ENCODE peak calls at places on chromosome X, in five cellular contexts. N, Y, B, X and I are unnamed samples.

GRCh38 chrX:46407036-46407752 is 138.0 kb downstream of the ZNF674 start:
- DNase-seq in X (no peak), N (no peak), Y (no peak), B (no peak), I (no peak)

GRCh38 chrX:151763711-151764110 is 29.2 kb downstream of the CNGA2 start:
- DNase-seq in N (no peak), Y (no peak), B (no peak), X (no peak), I (no peak)

GRCh38 chrX:38817004-38817703 is 15.9 kb downstream of the MID1IP1 start:
- DNase-seq in B (no peak), X (no peak), Y (no peak), N (peak), I (peak)

GRCh38 chrX:16300831-16301230 is 133.6 kb downstream of the MAGEB17 start:
- DNase-seq in X (no peak), B (no peak), N (no peak), Y (no peak), I (no peak)

GRCh38 chrX:20515841-20516461 is 249.2 kb upstream of the RPS6KA3 start:
- DNase-seq in B (peak), X (no peak), Y (peak), N (peak), I (no peak)

GRCh38 chrX:42680651-42681050 is 97.3 kb downstream of the PPP1R2C start:
- DNase-seq in B (no peak), Y (no peak), N (no peak), X (peak), I (peak)

GRCh38 chrX:72100824-72101351 is 30.8 kb downstream of the RTL5 start:
- DNase-seq in N (no peak), Y (no peak), B (no peak), X (no peak), I (no peak)

GRCh38 chrX:150200820-150201287 is 162.3 kb upstream of the MAMLD1 start:
- DNase-seq in X (no peak), N (peak), B (peak), Y (peak), I (no peak)

GRCh38 chrX:56232221-56233082 is at the start of gene KLF8:
- DNase-seq in B (peak), X (peak), Y (peak), N (no peak), I (peak)

GRCh38 chrX:25156323-25156722 is 140.6 kb upstream of the ARX start:
- DNase-seq in Y (no peak), X (no peak), N (peak), B (no peak), I (no peak)

GRCh38 chrX:40097492-40098263 is at the start of gene BCOR:
- DNase-seq in N (peak), Y (peak), B (no peak), X (peak), I (peak)

GRCh38 chrX:13717697-13718483 is 16.5 kb downstream of the TRAPPC2 start:
- DNase-seq in B (no peak), Y (no peak), N (no peak), X (no peak), I (no peak)

GRCh38 chrX:18899796-18900380 is 84.0 kb downstream of the PHKA2 start:
- DNase-seq in N (no peak), X (peak), Y (no peak), B (no peak), I (peak)

GRCh38 chrX:39813631-39814246 is 284.0 kb downstream of the BCOR start:
- DNase-seq in Y (peak), X (no peak), N (peak), B (no peak), I (no peak)

GRCh38 chrX:39729834-39730670 is 367.7 kb downstream of the BCOR start:
- DNase-seq in N (no peak), X (peak), B (no peak), Y (no peak), I (peak)

GRCh38 chrX:55484948-55485347 is 4.7 kb downstream of the USP51 start:
- DNase-seq in X (no peak), Y (no peak), N (no peak), B (no peak), I (no peak)

GRCh38 chrX:69133561-69134542 is 31.4 kb downstream of the PJA1 start:
- DNase-seq in Y (peak), B (peak), N (peak), X (peak), I (peak)

GRCh38 chrX:2696698-2697215 is 5.7 kb downstream of the CD99 start:
- DNase-seq in N (peak), B (no peak), Y (peak), X (no peak), I (no peak)

GRCh38 chrX:148867596-148867995 is 367.2 kb downstream of the AFF2 start:
- DNase-seq in X (no peak), B (no peak), Y (peak), N (no peak), I (no peak)

GRCh38 chrX:149513713-149514427 is 8.8 kb upstream of the IDS start:
- DNase-seq in N (peak), B (no peak), X (no peak), Y (no peak), I (no peak)

GRCh38 chrX:74178536-74178935 is 125.4 kb upstream of the ZCCHC13 start:
- DNase-seq in B (no peak), X (peak), N (no peak), Y (no peak), I (peak)

GRCh38 chrX:41722816-41723215 is 1.2 kb upstream of the GPR82 start:
- DNase-seq in N (no peak), X (no peak), Y (no peak), B (no peak), I (no peak)

GRCh38 chrX:53449632-53450031 is 15.5 kb upstream of the HSD17B10 start:
- DNase-seq in X (no peak), B (no peak), Y (peak), N (no peak), I (no peak)
- TF ChIP-seq EZH2 in X (no peak), B (no peak), Y (no peak), N (no peak), I (no peak)

DNA sequence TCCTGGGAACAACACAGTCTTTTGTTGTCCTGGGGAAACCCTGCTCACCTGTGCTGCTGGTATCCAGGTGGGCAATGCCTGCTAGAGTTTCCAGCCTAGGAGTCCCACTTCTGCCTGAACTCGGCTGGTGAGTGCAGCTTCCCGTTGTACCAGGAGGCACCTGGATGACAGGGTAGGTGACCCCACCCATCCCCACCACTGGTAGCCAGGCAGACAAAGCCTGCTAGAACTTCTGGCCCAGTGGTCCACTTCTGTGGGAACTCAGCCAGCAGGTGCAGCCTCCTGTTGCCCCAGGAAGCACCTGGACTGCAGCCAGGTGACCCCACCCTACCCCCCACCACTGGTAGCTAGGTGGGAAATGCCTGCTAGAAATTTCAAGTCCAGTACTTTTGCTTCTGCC is 9.7 kb upstream of the TCEAL2 start:
- DNase-seq in N (no peak), Y (no peak), X (no peak), B (no peak), I (no peak)
- TF ChIP-seq EZH2 in N (no peak), Y (no peak), X (no peak), B (no peak), I (no peak)

DNA sequence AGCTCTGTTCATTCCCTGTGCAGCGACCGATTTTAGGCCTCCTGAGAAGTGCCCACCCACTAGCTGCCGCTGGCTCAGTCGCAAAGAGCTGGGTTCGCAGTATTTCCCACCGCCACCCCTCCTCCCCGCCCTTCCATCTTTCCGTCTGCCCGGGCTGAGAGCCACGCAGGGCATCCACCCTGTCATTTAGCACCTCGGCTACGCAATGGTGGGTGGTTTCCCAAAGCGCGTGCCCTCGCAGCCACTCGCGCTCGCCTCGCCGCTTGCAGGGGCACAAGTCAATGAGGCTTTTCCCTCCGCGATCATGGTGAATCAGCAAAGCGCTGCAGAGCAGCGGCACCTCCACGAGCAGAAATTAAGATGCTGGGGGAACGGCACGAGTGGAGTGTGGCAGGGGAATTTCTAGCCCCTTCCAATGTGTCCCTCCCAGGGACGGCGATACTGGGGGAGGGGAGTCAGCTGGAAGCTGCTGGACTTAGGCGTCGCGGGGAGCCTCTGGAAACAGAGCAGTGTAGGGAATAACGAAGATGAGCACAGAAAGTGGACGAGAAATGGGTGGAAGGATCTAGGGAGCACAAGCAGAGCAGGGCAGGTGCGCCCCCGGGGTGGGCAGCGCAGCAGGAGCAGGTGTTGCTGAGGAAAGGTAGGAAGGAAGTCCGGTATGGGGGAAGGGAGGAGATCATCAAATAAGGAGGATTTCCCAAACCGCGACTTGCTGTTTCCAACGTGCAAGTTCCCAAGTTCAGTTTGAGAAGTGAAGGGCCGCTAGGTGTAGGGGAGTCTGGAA is 2.4 kb upstream of the PTCHD1 start:
- DNase-seq in N (no peak), Y (no peak), B (no peak), X (peak), I (peak)
- TF ChIP-seq EZH2 in N (no peak), Y (peak), B (no peak), X (peak), I (no peak)

GRCh38 chrX:537156-537555 is 93.4 kb upstream of the SHOX start:
- DNase-seq in X (no peak), B (no peak), N (no peak), Y (no peak), I (no peak)

GRCh38 chrX:545488-545887 is 85.1 kb upstream of the SHOX start:
- DNase-seq in N (no peak), B (no peak), X (peak), Y (no peak), I (no peak)

GRCh38 chrX:538311-538710 is 92.3 kb upstream of the SHOX start:
- DNase-seq in Y (no peak), X (no peak), B (peak), N (peak), I (no peak)

GRCh38 chrX:536616-537015 is 94.0 kb upstream of the SHOX start:
- DNase-seq in N (no peak), X (no peak), Y (no peak), B (no peak), I (no peak)

DNA sequence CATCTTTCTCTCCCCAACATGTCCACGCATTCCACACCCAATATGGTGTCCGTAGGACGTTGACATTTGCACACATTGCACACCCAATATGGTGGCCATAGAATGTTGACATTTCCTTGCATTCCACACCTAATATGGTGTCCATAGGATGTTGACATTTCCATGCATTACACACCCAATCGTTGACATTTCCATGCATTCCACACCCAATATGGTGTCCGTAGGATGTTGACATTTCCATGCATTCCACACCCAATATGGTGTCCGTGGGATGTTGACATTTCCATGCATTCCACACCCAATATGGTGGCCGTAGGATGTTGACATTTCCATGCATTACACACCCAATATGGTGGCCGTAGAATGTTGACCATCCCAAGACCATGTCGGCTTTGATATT is 88.4 kb upstream of the SHOX start:
- DNase-seq in B (no peak), X (no peak), Y (no peak), N (no peak), I (no peak)
- TF ChIP-seq EZH2 in B (no peak), X (no peak), Y (no peak), N (no peak), I (no peak)

GRCh38 chrX:130108647-130109428 is 1.5 kb downstream of the ELF4 start:
- DNase-seq in Y (peak), B (no peak), N (peak), X (no peak), I (no peak)

GRCh38 chrX:130111220-130111934 is 1.1 kb upstream of the ELF4 start:
- DNase-seq in Y (peak), N (no peak), B (no peak), X (no peak), I (peak)

GRCh38 chrX:130110379-130111219 is at the start of gene ELF4:
- DNase-seq in B (no peak), N (peak), Y (peak), X (peak), I (peak)

GRCh38 chrX:130111935-130112221 is 1.6 kb upstream of the ELF4 start:
- DNase-seq in X (no peak), N (no peak), B (no peak), Y (no peak), I (no peak)

DNA sequence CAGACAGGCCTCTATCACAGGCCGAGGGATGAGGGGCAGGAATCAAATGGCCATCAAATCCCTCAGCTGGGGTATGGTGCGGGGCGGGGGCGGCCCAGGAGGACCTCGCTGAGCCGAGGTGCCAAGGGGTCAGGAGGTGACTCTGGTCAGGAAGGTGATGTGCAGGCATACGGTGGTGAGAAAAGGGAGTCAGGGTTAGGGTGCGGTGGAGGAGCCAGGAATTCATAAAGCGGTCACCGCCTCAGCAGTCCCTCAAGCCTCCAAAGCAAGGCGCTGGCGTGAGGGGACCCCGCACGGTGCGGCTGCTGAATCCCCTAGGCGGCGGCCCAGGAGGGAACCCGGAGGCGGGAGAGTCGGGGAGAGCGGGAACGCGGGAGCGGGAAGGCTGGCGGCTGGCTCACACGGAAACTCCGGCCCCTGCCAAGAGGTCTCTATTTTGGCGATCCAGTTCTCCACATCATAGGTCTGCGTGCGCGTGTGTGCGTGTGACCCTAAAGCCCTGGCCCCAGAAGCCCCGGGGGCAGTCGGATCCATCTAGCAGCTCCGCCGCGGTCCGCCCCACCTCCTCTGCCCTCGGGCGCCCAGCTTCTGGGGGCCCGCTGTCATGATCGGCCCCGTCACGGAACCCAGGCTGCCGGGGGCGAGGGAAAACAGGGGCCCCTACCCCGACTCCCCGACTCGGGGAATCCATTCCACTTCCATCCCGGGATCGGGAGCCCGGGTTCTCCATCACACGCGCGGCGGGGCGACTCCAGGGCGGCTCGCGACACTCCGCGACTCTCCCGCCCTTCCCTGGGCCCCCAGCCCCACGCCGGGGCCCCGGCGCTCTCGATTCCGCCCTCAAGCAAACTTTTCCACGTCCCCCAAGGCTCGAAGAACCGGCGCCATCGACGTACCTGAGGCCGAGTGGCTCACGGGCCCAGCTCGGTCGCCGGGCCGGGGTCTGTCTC is 593 bp downstream of the ELF4 start:
- DNase-seq in Y (no peak), X (peak), B (no peak), N (peak), I (peak)
- TF ChIP-seq EZH2 in Y (no peak), X (peak), B (no peak), N (no peak), I (peak)

GRCh38 chrX:120015145-120016067 is 62.1 kb downstream of the RHOXF2B start:
- DNase-seq in N (no peak), Y (no peak), B (no peak), X (peak), I (peak)

GRCh38 chrX:120014354-120015129 is 62.9 kb downstream of the RHOXF2B start:
- DNase-seq in Y (no peak), X (no peak), B (no peak), N (no peak), I (peak)

GRCh38 chrX:120020305-120020704 is 57.2 kb downstream of the RHOXF2B start:
- DNase-seq in X (no peak), N (no peak), Y (no peak), B (no peak), I (no peak)

GRCh38 chrX:120021927-120022326 is 55.6 kb downstream of the RHOXF2B start:
- DNase-seq in N (no peak), B (no peak), Y (no peak), X (no peak), I (no peak)

GRCh38 chrX:120016068-120016441 is 61.4 kb downstream of the RHOXF2B start:
- DNase-seq in Y (no peak), B (no peak), N (no peak), X (no peak), I (no peak)
- TF ChIP-seq EZH2 in Y (peak), B (no peak), N (no peak), X (no peak), I (peak)